ENCODE peak calls at places on chromosomes 5 and 9, in six cellular contexts. X, S, F, H, M and J are unnamed samples.
A peak's percentile ranks its signal among the peaks of the same experiment; 100 is the strongest.

GRCh38 chr9:92808726-92809451 is 44.3 kb upstream of the BICD2 start:
- DNase-seq in X (peak; percentile 65), S (peak; percentile 65), F (peak; percentile 84), H (no peak), M (no peak), J (peak; percentile 71)

GRCh38 chr5:109880907-109881685 is 191.4 kb downstream of the MAN2A1 start:
- DNase-seq in X (peak; percentile 56), S (no peak), F (peak; percentile 29), H (no peak), M (no peak), J (no peak)

GRCh38 chr5:78526049-78526525 is 122.5 kb downstream of the LHFPL2 start:
- DNase-seq in X (peak; percentile 88), S (no peak), F (peak; percentile 90), H (no peak), M (no peak), J (no peak)

GRCh38 chr5:2317540-2317939 is 433.9 kb downstream of the IRX2 start:
- DNase-seq in X (no peak), S (no peak), F (no peak), H (no peak), M (no peak), J (no peak)

GRCh38 chr5:169801324-169801777 is 164.3 kb downstream of the DOCK2 start:
- DNase-seq in X (peak; percentile 75), S (no peak), F (peak; percentile 76), H (no peak), M (no peak), J (no peak)

GRCh38 chr5:157821822-157822622 is 36.9 kb downstream of the CLINT1 start:
- DNase-seq in X (peak; percentile 35), S (no peak), F (peak; percentile 54), H (no peak), M (no peak), J (no peak)

GRCh38 chr5:138180183-138180782 is 1.4 kb downstream of the KIF20A start:
- DNase-seq in X (peak; percentile 19), S (no peak), F (peak; percentile 82), H (no peak), M (no peak), J (peak; percentile 72)

GRCh38 chr5:106876665-106877194 is 794.0 kb downstream of the EFNA5 start:
- DNase-seq in X (no peak), S (no peak), F (no peak), H (no peak), M (no peak), J (peak; percentile 12)

GRCh38 chr9:87336914-87337333 is 160.7 kb upstream of the DAPK1 start:
- DNase-seq in X (peak; percentile 68), S (no peak), F (peak; percentile 79), H (no peak), M (no peak), J (peak; percentile 48)

GRCh38 chr9:89278997-89279739 is 31.8 kb upstream of the CKS2 start:
- DNase-seq in X (peak; percentile 38), S (no peak), F (peak; percentile 66), H (no peak), M (no peak), J (peak; percentile 11)

GRCh38 chr5:1205255-1206180 is 4.1 kb downstream of the SLC6A19 start:
- DNase-seq in X (no peak), S (no peak), F (no peak), H (no peak), M (no peak), J (no peak)

GRCh38 chr9:19085295-19085694 is 17.4 kb downstream of the HAUS6 start:
- DNase-seq in X (no peak), S (no peak), F (peak; percentile 10), H (no peak), M (no peak), J (peak; percentile 13)

GRCh38 chr9:69307446-69308216 is 17.4 kb upstream of the ENTREP1 start:
- DNase-seq in X (peak; percentile 96), S (no peak), F (peak; percentile 57), H (no peak), M (no peak), J (no peak)

GRCh38 chr5:9546973-9547947 is 1.4 kb upstream of the SEMA5A start:
- DNase-seq in X (peak; percentile 77), S (peak; percentile 55), F (peak; percentile 74), H (no peak), M (no peak), J (no peak)

GRCh38 chr5:52502591-52502990 is 285.1 kb upstream of the ITGA1 start:
- DNase-seq in X (no peak), S (no peak), F (no peak), H (no peak), M (no peak), J (no peak)

GRCh38 chr5:127088226-127088625 is 14.9 kb upstream of the C5orf63 start:
- DNase-seq in X (peak; percentile 96), S (peak; percentile 26), F (peak; percentile 98), H (no peak), M (no peak), J (no peak)

GRCh38 chr5:168006473-168007130 is 284.8 kb upstream of the WWC1 start:
- DNase-seq in X (no peak), S (no peak), F (no peak), H (no peak), M (no peak), J (no peak)

GRCh38 chr9:130028493-130029222 is 14.3 kb downstream of the FNBP1 start:
- DNase-seq in X (no peak), S (no peak), F (no peak), H (no peak), M (no peak), J (peak; percentile 41)

GRCh38 chr5:107466233-107466769 is 204.4 kb downstream of the EFNA5 start:
- DNase-seq in X (peak; percentile 93), S (no peak), F (peak; percentile 66), H (no peak), M (no peak), J (peak; percentile 73)

GRCh38 chr5:66209350-66209749 is 65.2 kb downstream of the SREK1 start:
- DNase-seq in X (no peak), S (no peak), F (no peak), H (no peak), M (no peak), J (peak; percentile 72)

GRCh38 chr9:68949271-68950000 is 64.5 kb downstream of the PRKACG start:
- DNase-seq in X (no peak), S (peak; percentile 34), F (no peak), H (peak; percentile 4), M (no peak), J (no peak)

GRCh38 chr9:128743421-128743820 is 19.5 kb upstream of the ZDHHC12 start:
- DNase-seq in X (no peak), S (no peak), F (no peak), H (no peak), M (no peak), J (no peak)

GRCh38 chr5:165361143-165361542 is 1855.7 kb downstream of the MAT2B start:
- DNase-seq in X (no peak), S (no peak), F (no peak), H (no peak), M (no peak), J (no peak)

GRCh38 chr9:84871983-84872382 is 202.5 kb downstream of the NTRK2 start:
- DNase-seq in X (no peak), S (no peak), F (no peak), H (no peak), M (no peak), J (no peak)

GRCh38 chr9:38405841-38406240 is 13.3 kb downstream of the ALDH1B1 start:
- DNase-seq in X (peak; percentile 16), S (no peak), F (no peak), H (no peak), M (no peak), J (no peak)

GRCh38 chr9:135222991-135223760 is 135.7 kb downstream of the OLFM1 start:
- DNase-seq in X (no peak), S (no peak), F (no peak), H (no peak), M (no peak), J (no peak)

GRCh38 chr9:135225619-135226228 is 138.3 kb downstream of the OLFM1 start:
- DNase-seq in X (no peak), S (no peak), F (no peak), H (no peak), M (no peak), J (no peak)

GRCh38 chr9:135223831-135224230 is 136.4 kb downstream of the OLFM1 start:
- DNase-seq in X (no peak), S (no peak), F (no peak), H (no peak), M (no peak), J (no peak)

GRCh38 chr9:135224921-135225541 is 137.6 kb downstream of the OLFM1 start:
- DNase-seq in X (no peak), S (no peak), F (no peak), H (no peak), M (no peak), J (no peak)

GRCh38 chr9:135224286-135224871 is 136.9 kb downstream of the OLFM1 start:
- DNase-seq in X (no peak), S (no peak), F (no peak), H (no peak), M (no peak), J (no peak)
- H3K27me3 ChIP-seq in X (no peaks in the 10 kb centered on the region), S (peaks cover 18% of the 10 kb centered on the region), F (peaks cover 20% of the 10 kb centered on the region), H (no peaks in the 10 kb centered on the region), M (peaks cover 4% of the 10 kb centered on the region), J (no peaks in the 10 kb centered on the region)

GRCh38 chr9:138058181-138058580 is 180.6 kb downstream of the CACNA1B start:
- DNase-seq in X (no peak), S (no peak), F (no peak), H (no peak), M (no peak), J (no peak)

GRCh38 chr9:138059196-138059595 is 181.6 kb downstream of the CACNA1B start:
- DNase-seq in X (no peak), S (no peak), F (no peak), H (no peak), M (no peak), J (peak; percentile 15)

GRCh38 chr9:138060365-138060764 is 182.8 kb downstream of the CACNA1B start:
- DNase-seq in X (no peak), S (no peak), F (no peak), H (no peak), M (no peak), J (no peak)

GRCh38 chr9:138060881-138061280 is 183.3 kb downstream of the CACNA1B start:
- DNase-seq in X (no peak), S (no peak), F (no peak), H (no peak), M (no peak), J (no peak)

DNA sequence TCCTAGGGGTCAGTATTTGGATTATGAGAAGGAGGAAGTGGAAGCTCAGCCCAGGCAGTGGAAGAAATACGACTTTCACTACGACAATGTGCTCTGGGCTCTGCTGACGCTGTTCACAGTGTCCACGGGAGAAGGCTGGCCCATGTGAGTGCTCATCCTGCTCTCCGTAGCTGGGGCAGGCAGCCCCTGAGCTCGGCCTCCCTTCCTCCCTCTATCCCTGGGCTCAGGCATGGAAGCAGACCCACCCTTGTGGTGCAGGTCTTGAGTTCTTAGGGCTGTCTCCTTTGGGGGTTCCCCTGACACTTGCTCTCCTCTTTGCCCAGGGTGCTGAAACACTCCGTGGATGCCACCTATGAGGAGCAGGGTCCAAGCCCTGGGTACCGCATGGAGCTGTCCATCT is 180.1 kb downstream of the CACNA1B start:
- DNase-seq in X (no peak), S (no peak), F (no peak), H (no peak), M (no peak), J (no peak)
- H3K9me3 ChIP-seq in X (peaks cover 11% of the 10 kb centered on the region), S (no peaks in the 10 kb centered on the region), F (peaks cover 3% of the 10 kb centered on the region), H (no peaks in the 10 kb centered on the region), M (no peaks in the 10 kb centered on the region), J (no peaks in the 10 kb centered on the region)

GRCh38 chr5:123089971-123090640 is 1.1 kb downstream of the PRDM6 start:
- DNase-seq in X (no peak), S (no peak), F (peak; percentile 19), H (no peak), M (no peak), J (peak; percentile 60)
- H3K27me3 ChIP-seq in X (peaks cover 94% of the 10 kb centered on the region), S (peaks cover 99% of the 10 kb centered on the region), F (peaks cover 64% of the 10 kb centered on the region), H (peaks cover 13% of the 10 kb centered on the region), M (peaks cover 96% of the 10 kb centered on the region), J (no peaks in the 10 kb centered on the region)

GRCh38 chr5:178981381-178981780 is 13.7 kb downstream of the GRM6 start:
- DNase-seq in X (no peak), S (no peak), F (no peak), H (no peak), M (no peak), J (no peak)
- H3K9me3 ChIP-seq in X (peaks cover 60% of the 10 kb centered on the region), S (peaks cover 42% of the 10 kb centered on the region), F (peaks cover 51% of the 10 kb centered on the region), H (no peaks in the 10 kb centered on the region), M (no peaks in the 10 kb centered on the region), J (peaks cover 19% of the 10 kb centered on the region)